ENCODE peak calls at places on chromosome X, in ten cellular contexts. L, U, T, H, J, M, A, N, G and D are unnamed samples.

GRCh38 chrX:100609591-100609990 is 24.9 kb downstream of the TNMD start:
- DNase-seq in M (no peak), J (no peak), G (no peak), T (no peak), L (no peak), H (no peak), N (no peak), A (peak), U (no peak), D (no peak)

GRCh38 chrX:43958529-43958928 is 14.7 kb downstream of the NDP start:
- DNase-seq in J (no peak), L (peak), H (peak), M (no peak), A (peak), G (peak), N (no peak), U (peak), T (peak), D (peak)

GRCh38 chrX:17592117-17592516 is 145.2 kb upstream of the SCML1 start:
- DNase-seq in U (peak), M (no peak), T (no peak), G (peak), L (no peak), J (no peak), N (no peak), H (no peak), A (peak), D (no peak)

GRCh38 chrX:38732866-38733265 is 68.4 kb upstream of the MID1IP1 start:
- DNase-seq in L (no peak), U (no peak), M (no peak), G (no peak), N (no peak), J (no peak), H (no peak), A (no peak), T (no peak), D (no peak)

GRCh38 chrX:47854474-47854873 is 17.8 kb downstream of the ZNF81 start:
- DNase-seq in M (no peak), J (no peak), T (no peak), H (no peak), A (peak), L (no peak), N (no peak), G (peak), U (peak), D (no peak)

GRCh38 chrX:106672527-106672926 is 54.0 kb upstream of the RNF128 start:
- DNase-seq in M (no peak), J (no peak), N (no peak), U (no peak), T (no peak), G (no peak), A (no peak), H (no peak), L (no peak), D (no peak)

GRCh38 chrX:149979126-149979644 is 40.9 kb upstream of the EOLA2 start:
- DNase-seq in G (no peak), J (no peak), A (no peak), L (no peak), U (no peak), T (no peak), N (no peak), M (no peak), H (no peak), D (no peak)

GRCh38 chrX:147174596-147174995 is 360.1 kb upstream of the CXorf51A start:
- DNase-seq in H (no peak), J (no peak), T (no peak), M (no peak), L (no peak), N (no peak), U (no peak), G (no peak), A (no peak), D (no peak)

GRCh38 chrX:9525511-9526248 is 60.8 kb downstream of the TBL1X start:
- DNase-seq in A (peak), J (no peak), U (no peak), M (no peak), N (no peak), H (peak), T (no peak), L (no peak), G (no peak), D (no peak)

GRCh38 chrX:29447867-29448266 is 767.5 kb upstream of the MAGEB2 start:
- DNase-seq in A (no peak), U (no peak), J (no peak), M (no peak), G (no peak), H (no peak), T (no peak), N (no peak), L (no peak), D (no peak)

GRCh38 chrX:97704881-97705280 is 821.2 kb downstream of the RPA4 start:
- DNase-seq in M (no peak), L (no peak), H (no peak), N (no peak), U (no peak), J (no peak), G (no peak), A (no peak), T (no peak), D (no peak)

GRCh38 chrX:10242036-10242435 is 85.3 kb downstream of the CLCN4 start:
- DNase-seq in H (no peak), L (no peak), M (no peak), J (no peak), A (no peak), U (no peak), N (no peak), G (no peak), T (no peak), D (no peak)

GRCh38 chrX:129954804-129955203 is 27.6 kb upstream of the BCORL1 start:
- DNase-seq in J (no peak), A (no peak), M (no peak), H (no peak), G (no peak), L (no peak), U (no peak), T (no peak), N (no peak), D (no peak)

GRCh38 chrX:153580700-153581386 is 18.1 kb downstream of the CCNQ start:
- DNase-seq in M (no peak), H (no peak), N (no peak), T (no peak), L (no peak), J (no peak), A (no peak), U (no peak), G (no peak), D (no peak)

GRCh38 chrX:129930941-129931410 is 25.0 kb downstream of the UTP14A start:
- DNase-seq in H (no peak), L (no peak), T (no peak), G (no peak), J (no peak), N (no peak), A (no peak), M (no peak), U (peak), D (peak)

GRCh38 chrX:147602297-147602696 is 309.4 kb upstream of the FMR1 start:
- DNase-seq in T (no peak), M (no peak), U (peak), G (no peak), N (no peak), H (no peak), J (no peak), A (no peak), L (no peak), D (no peak)

GRCh38 chrX:17432158-17432557 is 57.2 kb downstream of the NHS start:
- DNase-seq in U (no peak), T (no peak), G (no peak), L (no peak), J (no peak), M (no peak), H (no peak), A (no peak), N (no peak), D (no peak)

GRCh38 chrX:123859828-123860505 is at the start of gene XIAP:
- DNase-seq in H (peak), M (peak), T (peak), J (peak), U (peak), N (peak), L (peak), A (peak), G (peak), D (peak)

GRCh38 chrX:24506082-24506481 is 41.0 kb downstream of the PDK3 start:
- DNase-seq in M (no peak), T (no peak), N (peak), U (peak), H (no peak), L (no peak), A (peak), G (peak), J (no peak), D (peak)

GRCh38 chrX:18964026-18964425 is 19.9 kb downstream of the PHKA2 start:
- DNase-seq in N (no peak), H (no peak), T (no peak), J (no peak), M (no peak), U (no peak), L (no peak), A (peak), G (no peak), D (no peak)

GRCh38 chrX:48617542-48618340 is 20.4 kb downstream of the WDR13 start:
- DNase-seq in H (no peak), A (peak), N (no peak), U (peak), J (no peak), M (no peak), T (no peak), L (no peak), G (no peak), D (no peak)

GRCh38 chrX:19793471-19793870 is 93.9 kb downstream of the SH3KBP1 start:
- DNase-seq in J (no peak), M (no peak), T (peak), H (no peak), G (no peak), N (no peak), L (no peak), U (peak), A (no peak), D (no peak)

GRCh38 chrX:105533951-105534350 is 288.4 kb upstream of the NRK start:
- DNase-seq in G (no peak), U (no peak), L (no peak), A (peak), M (no peak), H (no peak), N (no peak), J (no peak), T (no peak), D (no peak)